ENCODE peak calls at places on chromosome 1, in eight cellular contexts. J is SK-N-DZ; V is kidney tubule cell; A is Kasumi-1; Q is activated T-helper 1 cell treated with Interleukin-2 at 50 U/mL for 16 hours; R is cardiac muscle cell; B is stimulated activated CD8-positive, alpha-beta memory T cell treated with anti-CD3 and anti-CD28 coated beads, Interleukin-7, amount 100 ng/mL, for 1 hour; H is EL. I is an unnamed sample.

GRCh38 chr1:84835169-84835568 is 57.8 kb downstream of the LPAR3 start:
- DNase-seq in H (no peak), Q (no peak), A (no peak), R (no peak), J (no peak), V (no peak), B (no peak), I (no peak)

GRCh38 chr1:228141082-228141870 is 1.2 kb downstream of the GUK1 start:
- DNase-seq in V (peak), A (no peak), Q (no peak), R (peak), B (no peak), H (peak), J (no peak), I (peak)

GRCh38 chr1:121440993-121441392 is 256.2 kb downstream of the SRGAP2C start:
- DNase-seq in V (no peak), J (no peak), A (no peak), Q (no peak), B (no peak), H (no peak), R (no peak), I (no peak)

GRCh38 chr1:10696977-10697376 is 99.5 kb downstream of the CASZ1 start:
- DNase-seq in B (no peak), V (peak), Q (no peak), A (no peak), H (peak), R (no peak), J (no peak), I (peak)

GRCh38 chr1:244273262-244273844 is 178.4 kb downstream of the ADSS2 start:
- DNase-seq in A (no peak), B (no peak), H (no peak), J (no peak), Q (no peak), R (no peak), V (peak), I (no peak)

GRCh38 chr1:43881415-43881814 is 52.2 kb upstream of the ARTN start:
- DNase-seq in J (peak), V (no peak), Q (no peak), R (no peak), H (no peak), B (no peak), A (peak), I (no peak)

GRCh38 chr1:21937372-21938121 is 437 bp upstream of the HSPG2 start:
- DNase-seq in R (peak), B (peak), V (peak), H (peak), J (peak), Q (peak), A (peak), I (peak)

GRCh38 chr1:150548632-150549495 is at the start of gene ADAMTSL4:
- DNase-seq in R (peak), A (peak), Q (no peak), H (peak), V (peak), J (peak), B (no peak), I (peak)

GRCh38 chr1:185645201-185645640 is 89.0 kb upstream of the HMCN1 start:
- DNase-seq in J (no peak), A (no peak), B (no peak), H (peak), R (peak), Q (no peak), V (peak), I (peak)

GRCh38 chr1:175075572-175076568 is 8.2 kb downstream of the TNN start:
- DNase-seq in J (peak), B (no peak), R (no peak), H (peak), A (no peak), Q (no peak), V (no peak), I (no peak)